ENCODE peak calls at places on chromosomes 6 and 20, in ten cellular contexts. One of them, this sample, is unnamed.
A peak's percentile ranks its signal among the peaks of the same experiment; 100 is the strongest.

GRCh38 chr20:36465109-36466080 is 75.9 kb upstream of the MYL9 start:
- DNase-seq in testis: no peak
- DNase-seq in body of pancreas: peak; percentile 47
- DNase-seq in foreskin fibroblast: peak; percentile 96
- DNase-seq in AG04450: peak; percentile 29
- DNase-seq in bronchial epithelial cell: peak; percentile 79
- DNase-seq in left ventricle myocardium inferior: peak; percentile 43
- DNase-seq in pancreas: peak; percentile 55
- DNase-seq in heart left ventricle: peak; percentile 76
- DNase-seq in brain microvascular endothelial cell: peak; percentile 86
- DNase-seq in this sample: no peak

GRCh38 chr6:2758980-2759379 is 6.2 kb upstream of the WRNIP1 start:
- DNase-seq in body of pancreas: no peak
- DNase-seq in foreskin fibroblast: no peak
- DNase-seq in testis: no peak
- DNase-seq in AG04450: no peak
- DNase-seq in brain microvascular endothelial cell: no peak
- DNase-seq in left ventricle myocardium inferior: no peak
- DNase-seq in pancreas: no peak
- DNase-seq in heart left ventricle: no peak
- DNase-seq in bronchial epithelial cell: no peak
- DNase-seq in this sample: no peak

GRCh38 chr6:146814148-146814750 is 215.5 kb downstream of the ADGB start:
- DNase-seq in left ventricle myocardium inferior: no peak
- DNase-seq in pancreas: no peak
- DNase-seq in bronchial epithelial cell: no peak
- DNase-seq in body of pancreas: no peak
- DNase-seq in brain microvascular endothelial cell: no peak
- DNase-seq in AG04450: no peak
- DNase-seq in heart left ventricle: no peak
- DNase-seq in foreskin fibroblast: no peak
- DNase-seq in testis: no peak
- DNase-seq in this sample: no peak

GRCh38 chr20:50298554-50299324 is 108.1 kb downstream of the CEBPB start:
- DNase-seq in left ventricle myocardium inferior: no peak
- DNase-seq in bronchial epithelial cell: peak; percentile 90
- DNase-seq in foreskin fibroblast: no peak
- DNase-seq in body of pancreas: no peak
- DNase-seq in heart left ventricle: peak; percentile 17
- DNase-seq in brain microvascular endothelial cell: no peak
- DNase-seq in pancreas: no peak
- DNase-seq in AG04450: no peak
- DNase-seq in testis: peak; percentile 50
- DNase-seq in this sample: no peak

GRCh38 chr20:57467742-57468141 is 57.2 kb downstream of the CTCFL start:
- DNase-seq in AG04450: no peak
- DNase-seq in foreskin fibroblast: no peak
- DNase-seq in heart left ventricle: no peak
- DNase-seq in body of pancreas: no peak
- DNase-seq in testis: no peak
- DNase-seq in brain microvascular endothelial cell: no peak
- DNase-seq in pancreas: no peak
- DNase-seq in bronchial epithelial cell: no peak
- DNase-seq in left ventricle myocardium inferior: no peak
- DNase-seq in this sample: no peak

GRCh38 chr6:144582939-144583613 is 297.9 kb downstream of the UTRN start:
- DNase-seq in body of pancreas: peak; percentile 19
- DNase-seq in AG04450: no peak
- DNase-seq in brain microvascular endothelial cell: no peak
- DNase-seq in testis: peak; percentile 43
- DNase-seq in pancreas: no peak
- DNase-seq in foreskin fibroblast: peak; percentile 64
- DNase-seq in bronchial epithelial cell: no peak
- DNase-seq in heart left ventricle: peak; percentile 36
- DNase-seq in left ventricle myocardium inferior: peak; percentile 39
- DNase-seq in this sample: peak; percentile 24

GRCh38 chr6:106899697-106900096 is 74.8 kb downstream of the CD24 start:
- DNase-seq in testis: no peak
- DNase-seq in pancreas: no peak
- DNase-seq in body of pancreas: no peak
- DNase-seq in foreskin fibroblast: no peak
- DNase-seq in left ventricle myocardium inferior: no peak
- DNase-seq in heart left ventricle: no peak
- DNase-seq in brain microvascular endothelial cell: no peak
- DNase-seq in AG04450: no peak
- DNase-seq in bronchial epithelial cell: no peak
- DNase-seq in this sample: no peak

GRCh38 chr6:166498228-166498627 is 88.2 kb downstream of the RAMACL start:
- DNase-seq in brain microvascular endothelial cell: no peak
- DNase-seq in pancreas: no peak
- DNase-seq in bronchial epithelial cell: no peak
- DNase-seq in left ventricle myocardium inferior: no peak
- DNase-seq in AG04450: no peak
- DNase-seq in foreskin fibroblast: no peak
- DNase-seq in testis: no peak
- DNase-seq in heart left ventricle: no peak
- DNase-seq in body of pancreas: no peak
- DNase-seq in this sample: no peak

GRCh38 chr20:58475466-58475865 is 39.7 kb downstream of the APCDD1L start:
- DNase-seq in AG04450: no peak
- DNase-seq in pancreas: no peak
- DNase-seq in body of pancreas: no peak
- DNase-seq in left ventricle myocardium inferior: no peak
- DNase-seq in bronchial epithelial cell: no peak
- DNase-seq in brain microvascular endothelial cell: no peak
- DNase-seq in testis: no peak
- DNase-seq in foreskin fibroblast: no peak
- DNase-seq in heart left ventricle: no peak
- DNase-seq in this sample: no peak

GRCh38 chr20:34549291-34549928 is 9.1 kb upstream of the MAP1LC3A start:
- DNase-seq in bronchial epithelial cell: peak; percentile 61
- DNase-seq in body of pancreas: peak; percentile 68
- DNase-seq in foreskin fibroblast: peak; percentile 30
- DNase-seq in pancreas: peak; percentile 55
- DNase-seq in AG04450: no peak
- DNase-seq in brain microvascular endothelial cell: no peak
- DNase-seq in testis: no peak
- DNase-seq in heart left ventricle: no peak
- DNase-seq in left ventricle myocardium inferior: no peak
- DNase-seq in this sample: peak; percentile 56

GRCh38 chr6:88349511-88349910 is 183.4 kb upstream of the CNR1 start:
- DNase-seq in testis: no peak
- DNase-seq in foreskin fibroblast: peak; percentile 35
- DNase-seq in left ventricle myocardium inferior: no peak
- DNase-seq in bronchial epithelial cell: peak; percentile 32
- DNase-seq in pancreas: no peak
- DNase-seq in AG04450: no peak
- DNase-seq in body of pancreas: no peak
- DNase-seq in brain microvascular endothelial cell: no peak
- DNase-seq in heart left ventricle: no peak
- DNase-seq in this sample: no peak

GRCh38 chr6:33786736-33787135 is 2.2 kb downstream of the LEMD2 start:
- DNase-seq in heart left ventricle: no peak
- DNase-seq in pancreas: no peak
- DNase-seq in AG04450: no peak
- DNase-seq in body of pancreas: no peak
- DNase-seq in bronchial epithelial cell: no peak
- DNase-seq in testis: no peak
- DNase-seq in brain microvascular endothelial cell: no peak
- DNase-seq in left ventricle myocardium inferior: no peak
- DNase-seq in foreskin fibroblast: no peak
- DNase-seq in this sample: no peak

GRCh38 chr6:33788694-33789549 is at the start of gene LEMD2:
- DNase-seq in bronchial epithelial cell: peak; percentile 76
- DNase-seq in pancreas: peak; percentile 93
- DNase-seq in left ventricle myocardium inferior: peak; percentile 95
- DNase-seq in brain microvascular endothelial cell: peak; percentile 83
- DNase-seq in testis: peak; percentile 93
- DNase-seq in heart left ventricle: peak; percentile 96
- DNase-seq in foreskin fibroblast: peak; percentile 99
- DNase-seq in body of pancreas: peak; percentile 93
- DNase-seq in AG04450: peak; percentile 84
- DNase-seq in this sample: peak; percentile 93

GRCh38 chr6:33787336-33787953 is 1.5 kb downstream of the LEMD2 start:
- DNase-seq in bronchial epithelial cell: peak; percentile 44
- DNase-seq in body of pancreas: no peak
- DNase-seq in AG04450: no peak
- DNase-seq in pancreas: no peak
- DNase-seq in foreskin fibroblast: peak; percentile 66
- DNase-seq in left ventricle myocardium inferior: no peak
- DNase-seq in testis: no peak
- DNase-seq in heart left ventricle: no peak
- DNase-seq in brain microvascular endothelial cell: no peak
- DNase-seq in this sample: peak; percentile 36

GRCh38 chr6:33789550-33789895 is 593 bp upstream of the LEMD2 start:
- DNase-seq in AG04450: no peak
- DNase-seq in pancreas: no peak
- DNase-seq in bronchial epithelial cell: no peak
- DNase-seq in heart left ventricle: no peak
- DNase-seq in brain microvascular endothelial cell: no peak
- DNase-seq in testis: no peak
- DNase-seq in body of pancreas: no peak
- DNase-seq in foreskin fibroblast: no peak
- DNase-seq in left ventricle myocardium inferior: no peak
- DNase-seq in this sample: no peak

GRCh38 chr6:33787954-33788693 is 806 bp downstream of the LEMD2 start:
- DNase-seq in brain microvascular endothelial cell: peak; percentile 65
- DNase-seq in pancreas: peak; percentile 42
- DNase-seq in foreskin fibroblast: peak; percentile 92
- DNase-seq in AG04450: peak; percentile 38
- DNase-seq in left ventricle myocardium inferior: peak; percentile 77
- DNase-seq in heart left ventricle: peak; percentile 86
- DNase-seq in body of pancreas: peak; percentile 65
- DNase-seq in bronchial epithelial cell: peak; percentile 51
- DNase-seq in testis: peak; percentile 88
- DNase-seq in this sample: peak; percentile 75
- TF ChIP-seq CTCF in brain microvascular endothelial cell: no peak
- TF ChIP-seq CTCF in pancreas: no peak
- TF ChIP-seq CTCF in foreskin fibroblast: no peak
- TF ChIP-seq CTCF in AG04450: no peak
- TF ChIP-seq CTCF in left ventricle myocardium inferior: no peak
- TF ChIP-seq CTCF in heart left ventricle: no peak
- TF ChIP-seq CTCF in body of pancreas: no peak
- TF ChIP-seq CTCF in bronchial epithelial cell: no peak
- TF ChIP-seq CTCF in testis: no peak
- TF ChIP-seq CTCF in this sample: peak; percentile 6

DNA sequence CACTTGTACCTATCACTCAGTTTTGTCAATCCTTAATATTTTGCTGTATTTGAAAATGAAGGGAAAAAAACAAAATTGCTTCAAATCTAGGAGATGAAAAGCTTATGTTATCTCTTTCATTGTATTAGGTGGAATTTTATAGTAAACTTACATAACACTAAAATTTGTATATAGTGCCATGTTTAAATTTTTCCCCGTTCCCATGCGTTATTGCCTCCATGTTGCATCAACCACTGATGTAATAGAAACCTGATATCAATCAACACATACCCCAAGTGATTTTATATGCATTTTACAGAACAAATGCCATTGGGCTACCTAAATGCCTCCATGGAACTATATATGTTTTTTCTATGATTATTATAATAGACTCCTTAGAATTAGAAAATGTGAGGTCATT is 14.8 kb upstream of the TREM2 start:
- DNase-seq in pancreas: no peak
- DNase-seq in AG04450: no peak
- DNase-seq in body of pancreas: no peak
- DNase-seq in bronchial epithelial cell: no peak
- DNase-seq in foreskin fibroblast: no peak
- DNase-seq in heart left ventricle: no peak
- DNase-seq in brain microvascular endothelial cell: no peak
- DNase-seq in testis: no peak
- DNase-seq in left ventricle myocardium inferior: no peak
- DNase-seq in this sample: no peak
- TF ChIP-seq CTCF in pancreas: no peak
- TF ChIP-seq CTCF in AG04450: no peak
- TF ChIP-seq CTCF in body of pancreas: no peak
- TF ChIP-seq CTCF in bronchial epithelial cell: no peak
- TF ChIP-seq CTCF in foreskin fibroblast: no peak
- TF ChIP-seq CTCF in heart left ventricle: no peak
- TF ChIP-seq CTCF in brain microvascular endothelial cell: no peak
- TF ChIP-seq CTCF in testis: no peak
- TF ChIP-seq CTCF in left ventricle myocardium inferior: no peak
- TF ChIP-seq CTCF in this sample: no peak

GRCh38 chr6:160254467-160255312 is 3.9 kb downstream of the SLC22A2 start:
- DNase-seq in heart left ventricle: no peak
- DNase-seq in pancreas: peak; percentile 31
- DNase-seq in foreskin fibroblast: no peak
- DNase-seq in brain microvascular endothelial cell: no peak
- DNase-seq in left ventricle myocardium inferior: no peak
- DNase-seq in AG04450: no peak
- DNase-seq in testis: no peak
- DNase-seq in body of pancreas: peak; percentile 61
- DNase-seq in bronchial epithelial cell: peak; percentile 97
- DNase-seq in this sample: no peak
- TF ChIP-seq CTCF in heart left ventricle: no peak
- TF ChIP-seq CTCF in pancreas: no peak
- TF ChIP-seq CTCF in foreskin fibroblast: no peak
- TF ChIP-seq CTCF in brain microvascular endothelial cell: no peak
- TF ChIP-seq CTCF in left ventricle myocardium inferior: no peak
- TF ChIP-seq CTCF in AG04450: no peak
- TF ChIP-seq CTCF in testis: no peak
- TF ChIP-seq CTCF in body of pancreas: no peak
- TF ChIP-seq CTCF in bronchial epithelial cell: peak; percentile 27
- TF ChIP-seq CTCF in this sample: no peak

GRCh38 chr20:45095753-45096371 is 5.1 kb downstream of the KCNS1 start:
- DNase-seq in body of pancreas: peak; percentile 51
- DNase-seq in heart left ventricle: peak; percentile 42
- DNase-seq in foreskin fibroblast: peak; percentile 87
- DNase-seq in left ventricle myocardium inferior: no peak
- DNase-seq in testis: peak; percentile 78
- DNase-seq in AG04450: no peak
- DNase-seq in pancreas: peak; percentile 21
- DNase-seq in bronchial epithelial cell: peak; percentile 61
- DNase-seq in brain microvascular endothelial cell: peak; percentile 57
- DNase-seq in this sample: peak; percentile 72

GRCh38 chr20:45094864-45095574 is 5.9 kb downstream of the KCNS1 start:
- DNase-seq in testis: no peak
- DNase-seq in foreskin fibroblast: no peak
- DNase-seq in brain microvascular endothelial cell: no peak
- DNase-seq in AG04450: no peak
- DNase-seq in bronchial epithelial cell: no peak
- DNase-seq in body of pancreas: no peak
- DNase-seq in heart left ventricle: no peak
- DNase-seq in left ventricle myocardium inferior: no peak
- DNase-seq in pancreas: no peak
- DNase-seq in this sample: no peak

GRCh38 chr20:45098096-45098773 is 2.7 kb downstream of the KCNS1 start:
- DNase-seq in testis: peak; percentile 55
- DNase-seq in left ventricle myocardium inferior: no peak
- DNase-seq in pancreas: peak; percentile 26
- DNase-seq in heart left ventricle: no peak
- DNase-seq in AG04450: no peak
- DNase-seq in bronchial epithelial cell: peak; percentile 39
- DNase-seq in brain microvascular endothelial cell: peak; percentile 14
- DNase-seq in body of pancreas: peak; percentile 33
- DNase-seq in foreskin fibroblast: peak; percentile 63
- DNase-seq in this sample: peak; percentile 70

GRCh38 chr20:45096781-45097180 is 4.1 kb downstream of the KCNS1 start:
- DNase-seq in testis: no peak
- DNase-seq in bronchial epithelial cell: no peak
- DNase-seq in left ventricle myocardium inferior: no peak
- DNase-seq in brain microvascular endothelial cell: no peak
- DNase-seq in foreskin fibroblast: no peak
- DNase-seq in body of pancreas: no peak
- DNase-seq in pancreas: no peak
- DNase-seq in heart left ventricle: no peak
- DNase-seq in AG04450: no peak
- DNase-seq in this sample: no peak

GRCh38 chr20:45097485-45098095 is 3.3 kb downstream of the KCNS1 start:
- DNase-seq in foreskin fibroblast: peak; percentile 62
- DNase-seq in pancreas: no peak
- DNase-seq in body of pancreas: no peak
- DNase-seq in bronchial epithelial cell: no peak
- DNase-seq in AG04450: no peak
- DNase-seq in left ventricle myocardium inferior: no peak
- DNase-seq in heart left ventricle: no peak
- DNase-seq in testis: peak; percentile 76
- DNase-seq in brain microvascular endothelial cell: no peak
- DNase-seq in this sample: no peak
- TF ChIP-seq CTCF in foreskin fibroblast: no peak
- TF ChIP-seq CTCF in pancreas: no peak
- TF ChIP-seq CTCF in body of pancreas: no peak
- TF ChIP-seq CTCF in bronchial epithelial cell: peak; percentile 62
- TF ChIP-seq CTCF in AG04450: peak; percentile 13
- TF ChIP-seq CTCF in left ventricle myocardium inferior: peak; percentile 33
- TF ChIP-seq CTCF in heart left ventricle: no peak
- TF ChIP-seq CTCF in testis: peak; percentile 50
- TF ChIP-seq CTCF in brain microvascular endothelial cell: peak; percentile 57
- TF ChIP-seq CTCF in this sample: peak; percentile 38